ENCODE peak calls at places on chromosome 2, in eight cellular contexts. O, Y, P, N, F, L, I and A are unnamed samples. For H3K36me3 and H3K4me1, the result is how much of the 10 kb centered on the place peaks cover.

GRCh38 chr2:46236006-46236875 is 61.0 kb upstream of the EPAS1 start:
- DNase-seq in O (no peak), Y (no peak), P (no peak), N (no peak), F (no peak), L (no peak), I (no peak), A (no peak)

GRCh38 chr2:241234066-241234790 is 45.8 kb downstream of the ANO7 start:
- DNase-seq in O (no peak), Y (no peak), P (no peak), N (no peak), F (no peak), L (no peak), I (no peak), A (no peak)

GRCh38 chr2:186543561-186544131 is 46.2 kb upstream of the ITGAV start:
- DNase-seq in O (peak), Y (peak), P (peak), N (peak), F (no peak), L (no peak), I (no peak), A (peak)

GRCh38 chr2:216318470-216318869 is 53.8 kb downstream of the MARCHF4 start:
- DNase-seq in O (no peak), Y (no peak), P (no peak), N (peak), F (no peak), L (no peak), I (no peak), A (no peak)

GRCh38 chr2:186405847-186406246 is 80.2 kb upstream of the ZC3H15 start:
- DNase-seq in O (no peak), Y (no peak), P (no peak), N (no peak), F (no peak), L (no peak), I (no peak), A (no peak)

GRCh38 chr2:79980116-79980515 is 324.4 kb downstream of the LRRTM1 start:
- DNase-seq in O (no peak), Y (no peak), P (no peak), N (no peak), F (no peak), L (no peak), I (no peak), A (no peak)

GRCh38 chr2:46632349-46632748 is 153.0 kb downstream of the TMEM247 start:
- DNase-seq in O (peak), Y (peak), P (peak), N (peak), F (no peak), L (no peak), I (no peak), A (peak)

GRCh38 chr2:111919362-111919761 is 21.0 kb downstream of the MERTK start:
- DNase-seq in O (no peak), Y (no peak), P (no peak), N (peak), F (no peak), L (no peak), I (no peak), A (no peak)

GRCh38 chr2:28705743-28706142 is 45.9 kb upstream of the PPP1CB start:
- DNase-seq in O (no peak), Y (no peak), P (no peak), N (no peak), F (no peak), L (no peak), I (no peak), A (no peak)

GRCh38 chr2:46796843-46797625 is 118.6 kb downstream of the MCFD2 start:
- DNase-seq in O (no peak), Y (no peak), P (no peak), N (no peak), F (no peak), L (no peak), I (no peak), A (no peak)

GRCh38 chr2:17672583-17673317 is 80.9 kb downstream of the SMC6 start:
- DNase-seq in O (peak), Y (peak), P (peak), N (no peak), F (no peak), L (no peak), I (no peak), A (no peak)

GRCh38 chr2:919672-920071 is 31.0 kb upstream of the SNTG2 start:
- DNase-seq in O (no peak), Y (no peak), P (no peak), N (no peak), F (no peak), L (no peak), I (no peak), A (no peak)

GRCh38 chr2:236656166-236656565 is 86.5 kb downstream of the ACKR3 start:
- DNase-seq in O (no peak), Y (no peak), P (no peak), N (no peak), F (no peak), L (no peak), I (no peak), A (no peak)

GRCh38 chr2:128396500-128396891 is 77.8 kb upstream of the HS6ST1 start:
- DNase-seq in O (peak), Y (peak), P (no peak), N (no peak), F (peak), L (no peak), I (peak), A (peak)

GRCh38 chr2:83069724-83070123 is 1389.4 kb downstream of the SUCLG1 start:
- DNase-seq in O (peak), Y (peak), P (peak), N (peak), F (no peak), L (no peak), I (no peak), A (no peak)

GRCh38 chr2:224946911-224947310 is 95.4 kb downstream of the DOCK10 start:
- DNase-seq in O (peak), Y (peak), P (peak), N (peak), F (no peak), L (no peak), I (no peak), A (peak)

GRCh38 chr2:38149533-38149932 is 73.6 kb upstream of the CYP1B1 start:
- DNase-seq in O (no peak), Y (no peak), P (no peak), N (no peak), F (no peak), L (no peak), I (no peak), A (no peak)

GRCh38 chr2:72936669-72937355 is 19.5 kb downstream of the EMX1 start:
- DNase-seq in O (no peak), Y (no peak), P (no peak), N (no peak), F (no peak), L (no peak), I (no peak), A (no peak)

GRCh38 chr2:233385489-233386044 is 31.3 kb downstream of the DGKD start:
- DNase-seq in O (no peak), Y (no peak), P (peak), N (no peak), F (no peak), L (no peak), I (no peak), A (no peak)

GRCh38 chr2:238999290-238999741 is 151.4 kb downstream of the TWIST2 start:
- DNase-seq in O (no peak), Y (no peak), P (peak), N (peak), F (no peak), L (no peak), I (no peak), A (no peak)

GRCh38 chr2:149204686-149205085 is 125.7 kb upstream of the LYPD6 start:
- DNase-seq in O (no peak), Y (no peak), P (no peak), N (no peak), F (no peak), L (no peak), I (no peak), A (no peak)

GRCh38 chr2:196365132-196365531 is 193.8 kb upstream of the STK17B start:
- DNase-seq in O (no peak), Y (no peak), P (no peak), N (peak), F (no peak), L (no peak), I (no peak), A (peak)

GRCh38 chr2:12663306-12664037 is 53.3 kb upstream of the TRIB2 start:
- DNase-seq in O (no peak), Y (no peak), P (no peak), N (peak), F (no peak), L (no peak), I (no peak), A (peak)

GRCh38 chr2:1749489-1749748 is 5.1 kb upstream of the PXDN start:
- DNase-seq in O (no peak), Y (no peak), P (no peak), N (no peak), F (no peak), L (peak), I (no peak), A (no peak)

GRCh38 chr2:27807476-27807875 is 36.0 kb downstream of the MRPL33 start:
- DNase-seq in O (peak), Y (peak), P (peak), N (peak), F (no peak), L (no peak), I (no peak), A (peak)

GRCh38 chr2:9300214-9300613 is 93.6 kb downstream of the ASAP2 start:
- DNase-seq in O (no peak), Y (peak), P (no peak), N (no peak), F (no peak), L (no peak), I (no peak), A (no peak)

GRCh38 chr2:170076189-170076588 is 101.8 kb upstream of the MYO3B start:
- DNase-seq in O (no peak), Y (no peak), P (no peak), N (no peak), F (no peak), L (no peak), I (no peak), A (no peak)

GRCh38 chr2:29374823-29375222 is 259.6 kb downstream of the CLIP4 start:
- DNase-seq in O (no peak), Y (no peak), P (no peak), N (no peak), F (peak), L (no peak), I (no peak), A (no peak)

GRCh38 chr2:147567131-147567530 is 277.7 kb upstream of the ACVR2A start:
- DNase-seq in O (peak), Y (no peak), P (peak), N (no peak), F (no peak), L (no peak), I (no peak), A (no peak)

DNA sequence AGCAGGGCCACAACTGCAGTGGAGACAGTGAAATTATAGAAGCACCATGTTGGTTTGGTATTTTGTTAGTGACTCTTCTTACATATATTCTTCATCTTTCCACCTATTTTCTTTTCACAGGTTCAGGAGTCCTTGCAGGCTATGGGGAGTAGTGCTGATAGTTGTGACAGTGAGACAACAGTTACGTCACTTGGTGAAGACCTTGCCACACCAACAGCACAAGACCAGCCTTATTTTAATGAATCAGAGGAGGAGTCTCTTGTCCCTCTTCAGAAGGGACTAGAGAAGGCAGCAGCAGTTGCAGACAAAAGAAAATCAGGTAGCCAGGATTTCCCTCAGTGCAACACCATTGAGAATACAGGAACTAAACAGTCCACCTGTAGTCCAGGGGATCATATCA is 23.6 kb downstream of the ITPRID2 start:
- DNase-seq in O (no peak), Y (no peak), P (no peak), N (no peak), F (no peak), L (no peak), I (no peak), A (no peak)
- H3K36me3 ChIP-seq in O (under half), Y (half or more), P (under half), N (under half), F (under half), L (half or more), I (under half), A (half or more)

DNA sequence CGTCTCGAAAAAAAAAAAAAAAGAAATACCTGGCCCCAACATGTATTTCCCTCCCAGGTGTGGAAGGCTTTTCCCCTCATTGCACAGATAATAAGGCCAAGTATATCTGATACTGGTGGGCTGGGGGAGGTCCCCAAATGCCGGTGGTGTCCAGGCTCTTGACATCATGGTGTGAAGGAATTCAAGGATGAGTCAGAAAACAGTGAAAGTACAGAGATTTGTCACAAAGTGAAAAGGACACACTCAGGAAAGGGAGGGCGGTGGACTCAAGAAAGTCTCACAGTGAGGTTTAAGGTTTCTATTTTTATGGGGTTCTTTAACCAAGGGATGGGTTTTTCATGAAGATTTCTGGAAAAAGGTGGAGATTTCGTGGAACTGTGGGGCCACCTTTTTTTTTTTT is 37.8 kb upstream of the FZD5 start:
- DNase-seq in O (no peak), Y (no peak), P (no peak), N (no peak), F (no peak), L (no peak), I (no peak), A (no peak)
- H3K4me1 ChIP-seq in O (under half), Y (under half), P (under half), N (under half), F (under half), L (under half), I (under half), A (under half)

DNA sequence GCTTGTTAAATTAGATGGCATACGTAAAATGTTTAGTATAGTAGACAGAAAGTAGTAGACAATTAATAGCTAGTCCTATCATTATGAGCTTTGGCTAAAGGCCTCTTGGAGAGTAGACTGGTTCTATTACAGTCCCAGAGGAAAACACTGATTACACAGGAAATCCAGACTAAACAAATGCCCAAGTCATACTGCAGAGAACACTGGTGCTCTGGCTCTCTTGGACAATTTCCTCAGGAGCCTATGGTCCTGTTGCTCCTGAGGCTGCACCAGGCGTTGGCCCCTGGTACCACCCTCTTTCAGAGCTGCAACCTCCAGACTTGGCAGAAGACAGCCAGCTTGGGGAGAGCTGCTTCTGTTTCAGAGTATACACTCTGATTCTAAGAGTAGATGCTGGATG is 41.8 kb downstream of the STAT1 start:
- DNase-seq in O (no peak), Y (no peak), P (no peak), N (peak), F (no peak), L (no peak), I (no peak), A (no peak)
- H3K36me3 ChIP-seq in O (under half), Y (half or more), P (under half), N (under half), F (under half), L (half or more), I (under half), A (half or more)

GRCh38 chr2:237714690-237715458 is 83.7 kb upstream of the RBM44 start:
- DNase-seq in O (peak), Y (no peak), P (no peak), N (peak), F (no peak), L (peak), I (no peak), A (no peak)

GRCh38 chr2:237711458-237712150 is 84.2 kb downstream of the LRRFIP1 start:
- DNase-seq in O (no peak), Y (no peak), P (no peak), N (no peak), F (no peak), L (peak), I (no peak), A (no peak)

GRCh38 chr2:237715459-237715947 is 83.1 kb upstream of the RBM44 start:
- DNase-seq in O (no peak), Y (no peak), P (no peak), N (peak), F (no peak), L (peak), I (no peak), A (no peak)

GRCh38 chr2:237708961-237709360 is 81.6 kb downstream of the LRRFIP1 start:
- DNase-seq in O (no peak), Y (no peak), P (no peak), N (no peak), F (no peak), L (peak), I (no peak), A (no peak)

DNA sequence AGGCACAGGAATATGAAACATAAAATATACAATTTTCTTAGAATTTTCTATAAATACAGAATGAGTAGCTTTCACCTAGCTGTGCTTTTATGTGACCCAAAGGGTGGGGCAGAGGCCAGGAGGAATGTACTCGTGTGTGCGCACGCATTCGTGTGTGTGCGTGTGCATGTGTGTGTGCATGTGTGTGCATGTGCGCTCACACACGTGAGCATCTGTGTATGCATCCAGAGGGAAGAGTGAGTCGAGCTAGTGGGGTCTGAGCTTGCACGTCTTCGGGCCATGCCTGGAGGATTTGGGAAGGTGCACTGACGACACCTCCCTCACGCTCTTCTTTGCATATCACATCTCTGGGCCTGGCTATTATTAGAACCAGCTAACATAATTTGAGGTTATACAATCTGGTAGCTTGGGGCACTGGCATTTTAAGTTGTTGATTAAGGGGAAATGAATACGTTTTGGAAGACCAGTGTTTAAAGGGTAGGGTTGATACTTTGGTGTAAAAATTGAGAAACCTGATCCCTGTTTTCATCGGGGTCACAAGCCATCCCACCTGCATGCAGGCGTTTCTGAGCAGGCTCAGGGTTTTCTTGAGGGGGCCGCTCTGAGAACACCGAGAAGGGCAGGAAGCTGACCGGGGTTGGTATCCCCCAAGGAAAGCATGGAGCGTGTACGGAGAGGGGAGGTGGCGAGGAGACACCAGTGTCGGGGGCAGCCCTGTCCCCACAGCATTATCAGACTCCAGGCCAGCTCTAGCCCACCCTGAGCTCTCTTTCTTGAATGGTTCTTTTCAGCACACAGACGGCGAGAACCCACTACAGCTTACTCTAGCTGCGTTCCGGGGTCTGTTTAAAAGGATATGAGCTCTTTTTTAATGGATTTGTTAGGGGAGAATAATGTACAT is 85.3 kb downstream of the LRRFIP1 start:
- DNase-seq in O (no peak), Y (no peak), P (no peak), N (no peak), F (no peak), L (peak), I (no peak), A (no peak)
- H3K4me1 ChIP-seq in O (under half), Y (under half), P (under half), N (under half), F (under half), L (under half), I (under half), A (under half)

GRCh38 chr2:11521730-11522129 is 12.1 kb upstream of the GREB1 start:
- DNase-seq in O (no peak), Y (no peak), P (no peak), N (no peak), F (no peak), L (no peak), I (no peak), A (no peak)
- H3K36me3 ChIP-seq in O (under half), Y (under half), P (under half), N (under half), F (under half), L (under half), I (under half), A (under half)

GRCh38 chr2:120896904-120897303 is 161.2 kb downstream of the GLI2 start:
- DNase-seq in O (no peak), Y (no peak), P (no peak), N (no peak), F (no peak), L (no peak), I (no peak), A (no peak)
- H3K4me1 ChIP-seq in O (under half), Y (under half), P (under half), N (under half), F (under half), L (under half), I (under half), A (under half)